ENCODE peak calls at places on chromosomes 6 and 20, in ten cellular contexts. L, V, M, P, E, S, Y, K, C and Q are unnamed samples.

GRCh38 chr20:31706607-31707257 is 15.9 kb downstream of the BCL2L1 start:
- DNase-seq in L (peak), V (no peak), M (no peak), P (no peak), E (no peak), S (no peak), Y (no peak), K (no peak), C (no peak), Q (no peak)

GRCh38 chr6:90219168-90219985 is 77.3 kb downstream of the BACH2 start:
- DNase-seq in L (no peak), V (no peak), M (no peak), P (peak), E (no peak), S (peak), Y (peak), K (peak), C (peak), Q (no peak)

GRCh38 chr6:143078468-143079324 is 18.0 kb downstream of the AIG1 start:
- DNase-seq in L (no peak), V (no peak), M (no peak), P (no peak), E (no peak), S (no peak), Y (no peak), K (no peak), C (no peak), Q (no peak)

GRCh38 chr20:37295001-37295400 is 5.5 kb downstream of the MANBAL start:
- DNase-seq in L (peak), V (no peak), M (no peak), P (peak), E (no peak), S (no peak), Y (peak), K (peak), C (no peak), Q (no peak)

GRCh38 chr6:82220167-82220566 is 27.4 kb downstream of the IBTK start:
- DNase-seq in L (no peak), V (no peak), M (no peak), P (no peak), E (no peak), S (no peak), Y (no peak), K (no peak), C (no peak), Q (no peak)

GRCh38 chr6:161105408-161105807 is 113.8 kb downstream of the MAP3K4 start:
- DNase-seq in L (no peak), V (no peak), M (no peak), P (no peak), E (no peak), S (no peak), Y (no peak), K (no peak), C (no peak), Q (no peak)

GRCh38 chr6:127514396-127515227 is 4.5 kb downstream of the MTCL3 start:
- DNase-seq in L (no peak), V (no peak), M (peak), P (peak), E (no peak), S (peak), Y (no peak), K (peak), C (peak), Q (no peak)

GRCh38 chr6:113857565-113858066 is 471 bp downstream of the MARCKS start:
- DNase-seq in L (peak), V (no peak), M (peak), P (no peak), E (no peak), S (no peak), Y (no peak), K (peak), C (no peak), Q (no peak)

GRCh38 chr6:113805167-113805835 is 51.8 kb upstream of the MARCKS start:
- DNase-seq in L (no peak), V (no peak), M (no peak), P (no peak), E (no peak), S (no peak), Y (no peak), K (no peak), C (no peak), Q (no peak)

GRCh38 chr6:97669191-97669651 is 386.2 kb upstream of the MMS22L start:
- DNase-seq in L (no peak), V (no peak), M (peak), P (peak), E (no peak), S (peak), Y (no peak), K (peak), C (no peak), Q (no peak)

GRCh38 chr20:4445780-4446179 is 275.9 kb upstream of the PRND start:
- DNase-seq in L (no peak), V (no peak), M (no peak), P (no peak), E (no peak), S (no peak), Y (no peak), K (peak), C (no peak), Q (no peak)

GRCh38 chr6:32700391-32701040 is 34.1 kb upstream of the HLA-DQB1 start:
- DNase-seq in L (peak), V (peak), M (peak), P (peak), E (no peak), S (peak), Y (no peak), K (peak), C (peak), Q (no peak)

GRCh38 chr6:15343490-15344185 is 97.8 kb downstream of the JARID2 start:
- DNase-seq in L (no peak), V (no peak), M (no peak), P (no peak), E (no peak), S (no peak), Y (no peak), K (no peak), C (no peak), Q (no peak)

GRCh38 chr20:16771204-16771603 is 23.0 kb downstream of the OTOR start:
- DNase-seq in L (no peak), V (no peak), M (no peak), P (no peak), E (no peak), S (no peak), Y (no peak), K (no peak), C (no peak), Q (no peak)

GRCh38 chr6:108168501-108168979 is 2.7 kb downstream of the NR2E1 start:
- DNase-seq in L (no peak), V (no peak), M (peak), P (no peak), E (no peak), S (no peak), Y (no peak), K (peak), C (no peak), Q (no peak)

GRCh38 chr6:80658926-80659325 is 552.5 kb downstream of the BCKDHB start:
- DNase-seq in L (no peak), V (no peak), M (no peak), P (no peak), E (no peak), S (no peak), Y (no peak), K (no peak), C (no peak), Q (no peak)

GRCh38 chr20:25622450-25623224 is 1.2 kb downstream of the NANP start:
- DNase-seq in L (no peak), V (no peak), M (no peak), P (no peak), E (no peak), S (no peak), Y (no peak), K (no peak), C (no peak), Q (no peak)

GRCh38 chr6:9028086-9028485 is 592.7 kb upstream of the SLC35B3 start:
- DNase-seq in L (no peak), V (no peak), M (no peak), P (no peak), E (no peak), S (no peak), Y (no peak), K (no peak), C (no peak), Q (no peak)

GRCh38 chr6:154649723-154650122 is 83.5 kb upstream of the SCAF8 start:
- DNase-seq in L (no peak), V (no peak), M (no peak), P (no peak), E (no peak), S (no peak), Y (no peak), K (no peak), C (no peak), Q (no peak)

GRCh38 chr6:162701551-162701950 is 26.0 kb downstream of the PRKN start:
- DNase-seq in L (no peak), V (no peak), M (no peak), P (no peak), E (no peak), S (no peak), Y (no peak), K (no peak), C (no peak), Q (no peak)

GRCh38 chr6:1933292-1933691 is 312.1 kb downstream of the GMDS start:
- DNase-seq in L (no peak), V (no peak), M (no peak), P (no peak), E (no peak), S (no peak), Y (no peak), K (no peak), C (no peak), Q (no peak)

GRCh38 chr6:12751694-12752304 is 35.2 kb downstream of the PHACTR1 start:
- DNase-seq in L (peak), V (no peak), M (peak), P (peak), E (peak), S (peak), Y (no peak), K (peak), C (peak), Q (no peak)

GRCh38 chr20:60804240-60804917 is 447.7 kb upstream of the CDH4 start:
- DNase-seq in L (no peak), V (no peak), M (peak), P (no peak), E (no peak), S (no peak), Y (no peak), K (no peak), C (no peak), Q (no peak)

GRCh38 chr20:48766205-48766604 is 61.6 kb downstream of the PREX1 start:
- DNase-seq in L (no peak), V (no peak), M (no peak), P (no peak), E (no peak), S (no peak), Y (no peak), K (no peak), C (no peak), Q (no peak)

GRCh38 chr6:917296-917695 is 224.4 kb upstream of the EXOC2 start:
- DNase-seq in L (no peak), V (no peak), M (no peak), P (no peak), E (no peak), S (no peak), Y (no peak), K (no peak), C (no peak), Q (no peak)

GRCh38 chr6:115613488-115613887 is 447.2 kb downstream of the FRK start:
- DNase-seq in L (no peak), V (no peak), M (no peak), P (peak), E (no peak), S (no peak), Y (peak), K (peak), C (no peak), Q (no peak)